ENCODE peak calls at places on chromosomes 7 and 10, in five cellular contexts. One of them, this sample, is unnamed.
A peak's percentile ranks its signal among the peaks of the same experiment; 100 is the strongest.

GRCh38 chr10:84540022-84540616 is 211.7 kb downstream of the CCSER2 start:
- DNase-seq in GM12878: no peak
- DNase-seq in SK-N-SH: no peak
- DNase-seq in HepG2: no peak
- DNase-seq in HCT116: no peak
- DNase-seq in this sample: no peak

GRCh38 chr7:35992436-35992835 is 160.6 kb upstream of the EEPD1 start:
- DNase-seq in HCT116: no peak
- DNase-seq in HepG2: no peak
- DNase-seq in GM12878: no peak
- DNase-seq in SK-N-SH: no peak
- DNase-seq in this sample: no peak

GRCh38 chr7:142796501-142797341 is 26.0 kb downstream of the PRSS2 start:
- DNase-seq in GM12878: no peak
- DNase-seq in HepG2: no peak
- DNase-seq in SK-N-SH: peak; percentile 75
- DNase-seq in HCT116: no peak
- DNase-seq in this sample: no peak

GRCh38 chr10:22548343-22548742 is 166.0 kb downstream of the PIP4K2A start:
- DNase-seq in GM12878: no peak
- DNase-seq in SK-N-SH: no peak
- DNase-seq in HCT116: no peak
- DNase-seq in HepG2: no peak
- DNase-seq in this sample: no peak

GRCh38 chr10:12559578-12560178 is 210.3 kb downstream of the CAMK1D start:
- DNase-seq in SK-N-SH: no peak
- DNase-seq in HepG2: no peak
- DNase-seq in HCT116: no peak
- DNase-seq in GM12878: no peak
- DNase-seq in this sample: no peak

GRCh38 chr7:7099584-7100014 is 82.7 kb upstream of the C1GALT1 start:
- DNase-seq in HepG2: peak; percentile 95
- DNase-seq in GM12878: no peak
- DNase-seq in HCT116: peak; percentile 86
- DNase-seq in SK-N-SH: no peak
- DNase-seq in this sample: peak; percentile 71

GRCh38 chr7:113394856-113395255 is 276.5 kb upstream of the SMIM30 start:
- DNase-seq in SK-N-SH: no peak
- DNase-seq in HCT116: no peak
- DNase-seq in GM12878: no peak
- DNase-seq in HepG2: no peak
- DNase-seq in this sample: no peak

GRCh38 chr10:12710594-12711343 is 290.7 kb downstream of the CCDC3 start:
- DNase-seq in HepG2: peak; percentile 41
- DNase-seq in SK-N-SH: peak; percentile 69
- DNase-seq in GM12878: peak; percentile 26
- DNase-seq in HCT116: peak; percentile 76
- DNase-seq in this sample: peak; percentile 75

GRCh38 chr7:158818325-158819213 is 10.7 kb downstream of the ESYT2 start:
- DNase-seq in GM12878: peak; percentile 47
- DNase-seq in HCT116: peak; percentile 95
- DNase-seq in SK-N-SH: peak; percentile 86
- DNase-seq in HepG2: peak; percentile 91
- DNase-seq in this sample: peak; percentile 62

GRCh38 chr10:29951441-29951931 is 107.9 kb downstream of the JCAD start:
- DNase-seq in GM12878: no peak
- DNase-seq in HepG2: no peak
- DNase-seq in HCT116: no peak
- DNase-seq in SK-N-SH: no peak
- DNase-seq in this sample: no peak

GRCh38 chr7:1434891-1435670 is 24.2 kb downstream of the MICALL2 start:
- DNase-seq in HepG2: no peak
- DNase-seq in HCT116: no peak
- DNase-seq in SK-N-SH: no peak
- DNase-seq in GM12878: no peak
- DNase-seq in this sample: no peak

GRCh38 chr7:107838816-107839584 is 36.0 kb upstream of the SLC26A3 start:
- DNase-seq in GM12878: no peak
- DNase-seq in SK-N-SH: no peak
- DNase-seq in HepG2: no peak
- DNase-seq in HCT116: no peak
- DNase-seq in this sample: no peak

GRCh38 chr10:21803374-21803773 is 200.2 kb downstream of the DNAJC1 start:
- DNase-seq in SK-N-SH: no peak
- DNase-seq in GM12878: no peak
- DNase-seq in HCT116: no peak
- DNase-seq in HepG2: no peak
- DNase-seq in this sample: no peak

GRCh38 chr10:14949291-14949690 is 4.6 kb downstream of the DCLRE1C start:
- DNase-seq in HCT116: no peak
- DNase-seq in SK-N-SH: no peak
- DNase-seq in HepG2: no peak
- DNase-seq in GM12878: no peak
- DNase-seq in this sample: no peak

GRCh38 chr10:72319416-72320254 is 35.1 kb downstream of the DNAJB12 start:
- DNase-seq in HCT116: peak; percentile 75
- DNase-seq in SK-N-SH: peak; percentile 91
- DNase-seq in GM12878: no peak
- DNase-seq in HepG2: peak; percentile 86
- DNase-seq in this sample: peak; percentile 49

GRCh38 chr7:92260248-92260781 is 14.5 kb downstream of the ANKIB1 start:
- DNase-seq in GM12878: no peak
- DNase-seq in HCT116: peak; percentile 83
- DNase-seq in SK-N-SH: no peak
- DNase-seq in HepG2: no peak
- DNase-seq in this sample: no peak

GRCh38 chr7:149625947-149626392 is 128.4 kb upstream of the ZNF746 start:
- DNase-seq in GM12878: no peak
- DNase-seq in HCT116: no peak
- DNase-seq in SK-N-SH: no peak
- DNase-seq in HepG2: no peak
- DNase-seq in this sample: no peak

GRCh38 chr7:22586806-22587180 is 86.8 kb upstream of the STEAP1B start:
- DNase-seq in HCT116: no peak
- DNase-seq in HepG2: peak; percentile 21
- DNase-seq in GM12878: no peak
- DNase-seq in SK-N-SH: no peak
- DNase-seq in this sample: no peak

GRCh38 chr7:19957664-19958063 is 184.2 kb upstream of the TMEM196 start:
- DNase-seq in HepG2: no peak
- DNase-seq in SK-N-SH: no peak
- DNase-seq in HCT116: no peak
- DNase-seq in GM12878: no peak
- DNase-seq in this sample: no peak

GRCh38 chr10:124607693-124608092 is 136.5 kb downstream of the FAM53B start:
- DNase-seq in HepG2: no peak
- DNase-seq in HCT116: no peak
- DNase-seq in SK-N-SH: no peak
- DNase-seq in GM12878: no peak
- DNase-seq in this sample: no peak

GRCh38 chr7:108072116-108072515 is 58.0 kb downstream of the LAMB4 start:
- DNase-seq in HCT116: no peak
- DNase-seq in GM12878: no peak
- DNase-seq in HepG2: no peak
- DNase-seq in SK-N-SH: no peak
- DNase-seq in this sample: no peak

GRCh38 chr10:11162828-11163599 is 145.3 kb downstream of the CELF2 start:
- DNase-seq in GM12878: peak; percentile 93
- DNase-seq in SK-N-SH: no peak
- DNase-seq in HepG2: no peak
- DNase-seq in HCT116: no peak
- DNase-seq in this sample: peak; percentile 47

GRCh38 chr10:70381491-70382421 is 669 bp downstream of the LRRC20 start:
- DNase-seq in HepG2: no peak
- DNase-seq in HCT116: no peak
- DNase-seq in GM12878: no peak
- DNase-seq in SK-N-SH: peak; percentile 92
- DNase-seq in this sample: peak; percentile 72

GRCh38 chr10:79047875-79048638 is 20.7 kb upstream of the ZMIZ1 start:
- DNase-seq in SK-N-SH: peak; percentile 91
- DNase-seq in HepG2: no peak
- DNase-seq in GM12878: no peak
- DNase-seq in HCT116: no peak
- DNase-seq in this sample: peak; percentile 83

GRCh38 chr10:80205478-80206276 is at the start of gene ANXA11:
- DNase-seq in HCT116: peak; percentile 61
- DNase-seq in SK-N-SH: peak; percentile 96
- DNase-seq in HepG2: peak; percentile 72
- DNase-seq in GM12878: peak; percentile 27
- DNase-seq in this sample: peak; percentile 91

GRCh38 chr10:124476043-124476725 is 14.6 kb downstream of the LHPP start:
- DNase-seq in GM12878: no peak
- DNase-seq in HCT116: no peak
- DNase-seq in HepG2: peak; percentile 80
- DNase-seq in SK-N-SH: no peak
- DNase-seq in this sample: no peak

GRCh38 chr10:12482586-12482985 is 133.2 kb downstream of the CAMK1D start:
- DNase-seq in GM12878: no peak
- DNase-seq in HepG2: no peak
- DNase-seq in SK-N-SH: no peak
- DNase-seq in HCT116: no peak
- DNase-seq in this sample: no peak

GRCh38 chr7:32890553-32891045 is 961 bp downstream of the KBTBD2 start:
- DNase-seq in GM12878: peak; percentile 46
- DNase-seq in HCT116: peak; percentile 31
- DNase-seq in SK-N-SH: peak; percentile 47
- DNase-seq in HepG2: peak; percentile 44
- DNase-seq in this sample: peak; percentile 21

GRCh38 chr7:32891046-32891799 is at the start of gene KBTBD2:
- DNase-seq in GM12878: no peak
- DNase-seq in HepG2: peak; percentile 80
- DNase-seq in SK-N-SH: peak; percentile 92
- DNase-seq in HCT116: peak; percentile 68
- DNase-seq in this sample: peak; percentile 82

GRCh38 chr7:32890010-32890552 is 1.5 kb downstream of the KBTBD2 start:
- DNase-seq in GM12878: no peak
- DNase-seq in HepG2: peak; percentile 52
- DNase-seq in SK-N-SH: no peak
- DNase-seq in HCT116: no peak
- DNase-seq in this sample: no peak

GRCh38 chr7:32887395-32887794 is 4.2 kb downstream of the KBTBD2 start:
- DNase-seq in GM12878: no peak
- DNase-seq in SK-N-SH: no peak
- DNase-seq in HepG2: no peak
- DNase-seq in HCT116: no peak
- DNase-seq in this sample: no peak

DNA sequence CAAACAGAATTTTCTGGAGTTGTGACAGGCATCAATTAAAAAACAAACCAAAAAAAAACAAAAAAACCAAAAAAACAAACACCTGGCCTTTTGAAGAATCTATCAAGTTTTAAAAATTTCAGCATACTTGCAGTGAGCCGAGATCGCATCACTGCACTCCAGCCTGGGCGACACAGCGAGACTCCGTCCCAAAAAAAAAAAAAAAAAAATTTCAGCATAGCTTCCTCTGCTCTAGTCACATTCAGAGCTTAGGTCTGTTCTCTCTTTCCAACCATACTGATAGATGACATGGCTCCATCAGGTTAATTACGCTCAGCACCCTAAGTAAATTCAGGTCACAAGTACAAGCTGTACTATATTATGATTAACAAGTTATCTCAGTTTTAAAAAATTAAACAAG is 3.1 kb downstream of the KBTBD2 start:
- DNase-seq in HepG2: no peak
- DNase-seq in SK-N-SH: no peak
- DNase-seq in HCT116: no peak
- DNase-seq in GM12878: no peak
- DNase-seq in this sample: no peak
- H3K27ac ChIP-seq in HepG2: no peak overlapping the region
- H3K27ac ChIP-seq in SK-N-SH: no peak overlapping the region
- H3K27ac ChIP-seq in HCT116: no peak overlapping the region
- H3K27ac ChIP-seq in GM12878: no peak overlapping the region
- H3K27ac ChIP-seq in this sample: peak overlapping the region; percentile 99

GRCh38 chr7:88090233-88090632 is 129.6 kb downstream of the SRI start:
- DNase-seq in HepG2: no peak
- DNase-seq in HCT116: no peak
- DNase-seq in GM12878: no peak
- DNase-seq in SK-N-SH: no peak
- DNase-seq in this sample: no peak

GRCh38 chr7:88091988-88092675 is 127.7 kb downstream of the SRI start:
- DNase-seq in HCT116: no peak
- DNase-seq in GM12878: no peak
- DNase-seq in HepG2: no peak
- DNase-seq in SK-N-SH: peak; percentile 23
- DNase-seq in this sample: no peak

GRCh38 chr7:88089484-88090050 is 130.3 kb downstream of the SRI start:
- DNase-seq in SK-N-SH: no peak
- DNase-seq in GM12878: no peak
- DNase-seq in HCT116: no peak
- DNase-seq in HepG2: no peak
- DNase-seq in this sample: no peak

GRCh38 chr7:88090671-88091070 is 129.2 kb downstream of the SRI start:
- DNase-seq in SK-N-SH: no peak
- DNase-seq in GM12878: no peak
- DNase-seq in HepG2: no peak
- DNase-seq in HCT116: no peak
- DNase-seq in this sample: no peak

DNA sequence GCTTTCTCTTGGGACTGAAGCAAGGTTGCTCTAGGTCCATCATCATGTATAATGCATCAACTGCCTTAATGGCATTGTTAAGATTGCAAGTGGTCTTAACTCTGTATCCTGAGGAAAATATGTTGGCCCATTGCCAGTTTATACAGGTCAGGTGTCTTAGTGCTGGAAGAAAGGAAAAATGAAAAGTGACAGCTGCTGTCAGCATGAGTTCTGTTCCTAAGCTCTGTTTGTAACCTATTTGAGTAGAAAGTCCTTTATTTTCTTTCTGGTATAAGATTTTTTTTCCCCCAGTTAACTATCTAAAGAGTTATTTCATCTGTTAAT is 127.2 kb downstream of the SRI start:
- DNase-seq in SK-N-SH: no peak
- DNase-seq in HCT116: no peak
- DNase-seq in GM12878: no peak
- DNase-seq in HepG2: no peak
- DNase-seq in this sample: no peak
- TF ChIP-seq YY1 in SK-N-SH: no peak
- TF ChIP-seq YY1 in HCT116: no peak
- TF ChIP-seq YY1 in GM12878: no peak
- TF ChIP-seq YY1 in HepG2: no peak
- TF ChIP-seq YY1 in this sample: no peak

DNA sequence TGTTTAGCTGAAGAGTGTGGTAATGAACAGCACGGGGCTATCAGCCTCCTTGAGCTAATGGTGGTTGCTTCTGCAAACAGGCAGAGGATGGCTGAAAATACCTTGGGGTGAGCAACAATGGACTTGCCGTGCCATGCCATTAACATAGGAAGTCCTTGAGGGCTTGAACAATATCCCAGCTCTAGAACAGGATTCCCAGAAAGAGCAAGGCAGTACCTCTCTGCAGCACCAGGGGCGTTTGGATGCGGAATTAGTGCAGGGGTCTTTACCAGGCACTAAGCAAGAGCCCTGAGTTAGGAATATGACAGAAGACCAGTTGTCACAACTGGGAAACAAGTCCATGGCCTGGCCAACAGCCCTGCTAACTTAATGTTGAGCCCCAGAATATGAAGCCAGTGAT is 143.2 kb upstream of the COBL start:
- DNase-seq in HepG2: no peak
- DNase-seq in GM12878: no peak
- DNase-seq in HCT116: no peak
- DNase-seq in SK-N-SH: no peak
- DNase-seq in this sample: no peak
- TF ChIP-seq REST in HepG2: no peak
- TF ChIP-seq REST in GM12878: no peak
- TF ChIP-seq REST in HCT116: no peak
- TF ChIP-seq REST in SK-N-SH: no peak
- TF ChIP-seq REST in this sample: no peak

GRCh38 chr7:87414400-87415188 is 60.9 kb downstream of the ABCB4 start:
- DNase-seq in SK-N-SH: no peak
- DNase-seq in HCT116: no peak
- DNase-seq in GM12878: no peak
- DNase-seq in HepG2: peak; percentile 61
- DNase-seq in this sample: no peak
- H3K27ac ChIP-seq in SK-N-SH: peak overlapping the region; percentile 36
- H3K27ac ChIP-seq in HCT116: no peak overlapping the region
- H3K27ac ChIP-seq in GM12878: no peak overlapping the region
- H3K27ac ChIP-seq in HepG2: no peak overlapping the region
- H3K27ac ChIP-seq in this sample: no peak overlapping the region

This sample was measured in K562.